ENCODE peak calls at places on chromosomes 5 and 9, in ten cellular contexts. N, T, Z, L, H, X, J, W, C and D are unnamed samples.

GRCh38 chr5:82413302-82414042 is 135.3 kb upstream of the RPS23 start:
- DNase-seq in X (no peak), N (no peak), L (no peak), H (peak), Z (no peak), T (no peak), C (no peak), W (no peak), J (no peak), D (no peak)

GRCh38 chr9:112844771-112845542 is 45.7 kb downstream of the SLC46A2 start:
- DNase-seq in N (peak), L (peak), C (peak), X (peak), Z (peak), J (peak), H (peak), T (peak), W (peak), D (peak)

GRCh38 chr9:14906000-14906399 is 4.2 kb downstream of the FREM1 start:
- DNase-seq in C (no peak), X (no peak), T (no peak), W (no peak), J (no peak), Z (no peak), H (no peak), L (no peak), N (no peak), D (no peak)

GRCh38 chr5:20959347-20959746 is 971.3 kb upstream of the CDH18 start:
- DNase-seq in T (no peak), H (no peak), N (no peak), W (no peak), X (no peak), L (no peak), Z (no peak), J (no peak), C (no peak), D (no peak)

GRCh38 chr5:118597448-118597847 is 390.9 kb downstream of the DTWD2 start:
- DNase-seq in X (no peak), J (no peak), L (no peak), W (no peak), C (peak), H (no peak), T (no peak), Z (no peak), N (no peak), D (no peak)

GRCh38 chr5:176447538-176447981 is 625 bp upstream of the FAF2 start:
- DNase-seq in H (no peak), C (peak), J (peak), N (no peak), T (peak), Z (peak), L (peak), W (no peak), X (no peak), D (peak)

GRCh38 chr5:42666821-42667325 is 89.7 kb upstream of the CCDC152 start:
- DNase-seq in W (no peak), X (no peak), J (no peak), Z (no peak), H (no peak), L (no peak), C (peak), T (no peak), N (no peak), D (no peak)

GRCh38 chr5:122267195-122267594 is 44.8 kb upstream of the SNCAIP start:
- DNase-seq in W (no peak), Z (no peak), C (no peak), H (no peak), X (no peak), L (no peak), J (no peak), T (no peak), N (no peak), D (no peak)

GRCh38 chr9:20526500-20527319 is 95.6 kb downstream of the MLLT3 start:
- DNase-seq in N (no peak), X (no peak), C (no peak), T (no peak), J (no peak), W (no peak), Z (no peak), L (no peak), H (no peak), D (no peak)

GRCh38 chr5:119400248-119400647 is 44.4 kb downstream of the TNFAIP8 start:
- DNase-seq in C (no peak), T (no peak), J (no peak), X (no peak), H (peak), L (no peak), N (no peak), W (no peak), Z (no peak), D (no peak)